ENCODE peak calls at places on chromosomes 13 and 19, in nine cellular contexts. W, Z, D, P, Y, R, L, K and C are unnamed samples.

GRCh38 chr19:13032837-13033236 is 37.6 kb downstream of the NFIX start:
- DNase-seq in P (no peak), Z (no peak), W (no peak), L (no peak), D (no peak), R (no peak), K (no peak), Y (no peak), C (no peak)

GRCh38 chr19:50553134-50553703 is 15.0 kb downstream of the LRRC4B start:
- DNase-seq in Y (no peak), K (no peak), R (no peak), P (no peak), D (no peak), L (no peak), Z (no peak), W (no peak), C (no peak)

GRCh38 chr19:45528744-45529453 is 21.6 kb downstream of the VASP start:
- DNase-seq in Y (peak), R (peak), K (no peak), D (peak), W (peak), Z (no peak), L (peak), P (peak), C (peak)

GRCh38 chr19:45601115-45601514 is 897 bp downstream of the GPR4 start:
- DNase-seq in R (no peak), W (no peak), D (no peak), L (no peak), K (no peak), Y (no peak), Z (no peak), P (no peak), C (no peak)

GRCh38 chr19:46068345-46069258 is 27.8 kb upstream of the IGFL4 start:
- DNase-seq in R (no peak), K (peak), P (no peak), Y (no peak), D (no peak), L (no peak), Z (no peak), W (peak), C (no peak)

GRCh38 chr13:40251343-40252032 is 415.0 kb downstream of the FOXO1 start:
- DNase-seq in K (no peak), W (no peak), R (no peak), Y (no peak), D (no peak), P (no peak), Z (no peak), L (no peak), C (no peak)

GRCh38 chr13:101492251-101492910 is 39.9 kb downstream of the ITGBL1 start:
- DNase-seq in P (no peak), D (no peak), R (no peak), Y (no peak), W (no peak), L (no peak), K (no peak), Z (no peak), C (no peak)

GRCh38 chr13:114194853-114195252 is 15.8 kb downstream of the CFAP97D2 start:
- DNase-seq in W (no peak), L (no peak), P (no peak), Z (no peak), K (no peak), Y (no peak), D (peak), R (no peak), C (no peak)

GRCh38 chr13:68714292-68714691 is 1393.3 kb upstream of the ATXN8OS start:
- DNase-seq in P (no peak), Y (no peak), W (no peak), Z (no peak), D (no peak), R (no peak), L (no peak), K (no peak), C (no peak)

GRCh38 chr13:51323824-51324511 is 15.5 kb upstream of the SERPINE3 start:
- DNase-seq in R (no peak), L (no peak), P (no peak), K (no peak), Z (no peak), Y (no peak), W (no peak), D (no peak), C (no peak)

GRCh38 chr13:31827707-31828106 is 88.4 kb downstream of the RXFP2 start:
- DNase-seq in P (no peak), R (no peak), K (no peak), L (no peak), Z (no peak), W (no peak), D (no peak), Y (no peak), C (no peak)

DNA sequence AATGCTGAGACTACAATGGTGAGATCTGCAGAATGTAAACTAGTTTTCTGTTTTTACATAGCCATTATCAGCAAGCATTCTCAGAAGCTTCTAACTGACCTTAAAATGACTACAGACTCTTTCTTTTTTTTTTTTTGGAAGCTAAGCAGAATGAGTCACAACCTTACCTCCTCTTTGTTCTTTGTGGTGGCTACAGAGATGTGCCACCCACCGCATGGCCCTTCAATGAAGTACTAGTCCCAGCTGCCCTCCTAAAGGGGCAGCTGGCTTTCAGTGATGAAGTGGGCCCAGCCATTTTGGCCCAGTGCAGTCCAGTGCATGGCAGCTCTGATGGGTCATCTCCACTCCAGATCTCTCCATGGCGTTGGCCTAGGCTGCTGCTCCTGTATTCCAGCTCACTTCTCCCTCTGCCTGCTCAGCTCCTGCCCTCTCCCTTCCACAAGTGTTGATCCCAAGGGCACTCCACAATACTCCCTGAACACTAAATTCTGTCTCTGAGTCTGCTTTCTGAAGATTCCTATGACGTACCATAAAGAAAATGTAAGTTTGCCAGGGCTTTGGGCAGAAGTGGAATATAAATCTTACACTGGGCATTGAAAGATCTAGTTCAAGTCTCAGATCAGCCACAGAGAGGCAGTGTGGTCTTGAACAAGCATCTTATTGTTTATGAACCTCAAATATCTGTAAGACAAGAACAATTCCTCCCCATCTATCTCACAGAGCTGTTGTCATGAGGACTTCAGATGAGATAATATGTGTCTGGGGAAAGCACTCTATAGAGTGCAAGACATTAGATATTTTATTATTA is 85.6 kb downstream of the RXFP2 start:
- DNase-seq in Y (no peak), D (no peak), R (no peak), L (no peak), P (no peak), K (no peak), W (no peak), Z (no peak), C (peak)
- TF ChIP-seq CTCF in Y (no peak), D (no peak), R (no peak), L (no peak), P (no peak), K (peak), W (peak), Z (peak), C (peak)

GRCh38 chr19:17873661-17874422 is 2.1 kb downstream of the SLC5A5 start:
- DNase-seq in K (no peak), Y (peak), R (peak), Z (no peak), D (peak), L (no peak), W (peak), P (peak), C (peak)
- H3K4me3 ChIP-seq in K (no peak), Y (peak), R (peak), Z (peak), D (peak), L (peak), W (no peak), P (no peak), C (peak)

DNA sequence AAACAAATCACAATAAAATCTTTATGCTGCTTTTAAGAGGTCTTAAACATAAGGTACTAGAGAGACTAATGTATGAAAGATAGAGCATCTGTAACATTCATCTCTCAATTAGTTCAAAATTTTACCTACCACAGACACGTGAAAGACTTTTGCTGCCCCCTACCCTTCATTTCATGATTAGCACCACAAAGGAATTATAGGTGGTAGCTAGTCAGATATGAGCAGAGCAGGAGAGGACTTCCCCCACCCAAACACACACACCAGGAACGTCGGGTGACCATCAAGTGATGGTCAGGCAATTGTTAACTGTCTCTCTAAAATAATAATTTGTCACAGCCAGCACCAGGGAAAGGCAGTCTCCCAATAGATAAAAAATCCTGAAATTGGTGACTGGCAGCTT is 1531.7 kb upstream of the SPRY2 start:
- DNase-seq in R (no peak), Y (no peak), L (no peak), D (no peak), W (peak), Z (no peak), P (no peak), K (no peak), C (no peak)
- TF ChIP-seq CTCF in R (no peak), Y (no peak), L (peak), D (peak), W (peak), Z (no peak), P (no peak), K (no peak), C (no peak)

GRCh38 chr13:75812751-75813181 is 176.6 kb downstream of the LMO7 start:
- DNase-seq in P (no peak), L (no peak), K (no peak), D (no peak), W (peak), Z (no peak), R (no peak), Y (no peak), C (no peak)
- H3K4me3 ChIP-seq in P (no peak), L (no peak), K (no peak), D (no peak), W (no peak), Z (peak), R (no peak), Y (no peak), C (no peak)